ENCODE peak calls at places on chromosomes 12 and 14, in ten cellular contexts. Q is transverse colon; J is H7; X is sigmoid colon; M is effector memory CD4-positive, alpha-beta T cell; V is AG04450; N is cardiac muscle cell; C is heart right ventricle; T is tibial artery; W is adipocyte. Y is an unnamed sample.

GRCh38 chr12:124544311-124544970 is 23.0 kb downstream of the NCOR2 start:
- DNase-seq in X (no peak), V (no peak), J (peak; percentile 74), N (no peak), M (no peak), C (no peak), W (no peak), Q (no peak), T (no peak), Y (no peak)

GRCh38 chr14:51539571-51540037 is 112.1 kb upstream of the FRMD6 start:
- DNase-seq in X (no peak), M (no peak), J (peak; percentile 17), Q (no peak), C (no peak), W (peak; percentile 71), V (peak; percentile 68), N (no peak), T (no peak), Y (peak; percentile 99)

GRCh38 chr14:75223664-75224154 is 47.3 kb upstream of the TMED10 start:
- DNase-seq in T (peak; percentile 59), X (peak; percentile 68), M (no peak), C (peak; percentile 64), J (no peak), V (no peak), Q (peak; percentile 51), W (peak; percentile 62), N (peak; percentile 34), Y (no peak)

GRCh38 chr12:12720637-12721250 is 3.6 kb downstream of the CDKN1B start:
- DNase-seq in Q (no peak), W (no peak), X (no peak), T (no peak), N (no peak), M (no peak), J (no peak), C (no peak), V (no peak), Y (no peak)

GRCh38 chr14:46490150-46490769 is 161.3 kb downstream of the RPL10L start:
- DNase-seq in Q (no peak), M (no peak), J (peak; percentile 7), C (no peak), V (no peak), X (no peak), T (no peak), N (peak; percentile 5), W (no peak), Y (peak; percentile 95)

GRCh38 chr12:121930862-121931261 is 12.5 kb downstream of the CFAP251 start:
- DNase-seq in X (no peak), V (no peak), M (no peak), J (no peak), C (no peak), Q (no peak), W (no peak), N (no peak), T (no peak), Y (no peak)

GRCh38 chr12:72267974-72268373 is 4.2 kb upstream of the TRHDE start:
- DNase-seq in Q (no peak), X (no peak), T (no peak), V (no peak), C (no peak), M (no peak), W (peak; percentile 44), N (no peak), J (no peak), Y (no peak)

GRCh38 chr12:38411947-38412346 is 95.4 kb downstream of the ALG10B start:
- DNase-seq in M (no peak), T (no peak), C (no peak), J (no peak), Q (no peak), N (no peak), W (no peak), X (no peak), V (no peak), Y (no peak)

GRCh38 chr14:106631886-106632285 is 1105.5 kb downstream of the TMEM121 start:
- DNase-seq in N (no peak), J (no peak), W (no peak), V (no peak), C (no peak), M (no peak), X (no peak), Q (no peak), T (no peak), Y (no peak)

GRCh38 chr12:3193755-3194154 is 116.6 kb downstream of the TSPAN9 start:
- DNase-seq in Q (no peak), W (no peak), J (no peak), N (no peak), M (no peak), C (no peak), V (no peak), X (no peak), T (no peak), Y (no peak)
- H3K27me3 ChIP-seq in Q (peaks cover under 1% of the 10 kb centered on the region), W (peaks cover 27% of the 10 kb centered on the region), J (peaks cover 1% of the 10 kb centered on the region), N (peaks cover 5% of the 10 kb centered on the region), M (no peaks in the 10 kb centered on the region), C (no peaks in the 10 kb centered on the region), V (no peaks in the 10 kb centered on the region), X (no peaks in the 10 kb centered on the region), T (no peaks in the 10 kb centered on the region), Y (peaks cover under 1% of the 10 kb centered on the region)

GRCh38 chr12:108357834-108358579 is 18.9 kb upstream of the CMKLR1 start:
- DNase-seq in N (no peak), W (no peak), J (no peak), Q (no peak), C (no peak), V (no peak), T (no peak), M (no peak), X (no peak), Y (no peak)
- H3K27me3 ChIP-seq in N (no peaks in the 10 kb centered on the region), W (peaks cover 18% of the 10 kb centered on the region), J (no peaks in the 10 kb centered on the region), Q (no peaks in the 10 kb centered on the region), C (peaks cover 16% of the 10 kb centered on the region), V (no peaks in the 10 kb centered on the region), T (no peaks in the 10 kb centered on the region), M (no peaks in the 10 kb centered on the region), X (no peaks in the 10 kb centered on the region), Y (no peaks in the 10 kb centered on the region)

DNA sequence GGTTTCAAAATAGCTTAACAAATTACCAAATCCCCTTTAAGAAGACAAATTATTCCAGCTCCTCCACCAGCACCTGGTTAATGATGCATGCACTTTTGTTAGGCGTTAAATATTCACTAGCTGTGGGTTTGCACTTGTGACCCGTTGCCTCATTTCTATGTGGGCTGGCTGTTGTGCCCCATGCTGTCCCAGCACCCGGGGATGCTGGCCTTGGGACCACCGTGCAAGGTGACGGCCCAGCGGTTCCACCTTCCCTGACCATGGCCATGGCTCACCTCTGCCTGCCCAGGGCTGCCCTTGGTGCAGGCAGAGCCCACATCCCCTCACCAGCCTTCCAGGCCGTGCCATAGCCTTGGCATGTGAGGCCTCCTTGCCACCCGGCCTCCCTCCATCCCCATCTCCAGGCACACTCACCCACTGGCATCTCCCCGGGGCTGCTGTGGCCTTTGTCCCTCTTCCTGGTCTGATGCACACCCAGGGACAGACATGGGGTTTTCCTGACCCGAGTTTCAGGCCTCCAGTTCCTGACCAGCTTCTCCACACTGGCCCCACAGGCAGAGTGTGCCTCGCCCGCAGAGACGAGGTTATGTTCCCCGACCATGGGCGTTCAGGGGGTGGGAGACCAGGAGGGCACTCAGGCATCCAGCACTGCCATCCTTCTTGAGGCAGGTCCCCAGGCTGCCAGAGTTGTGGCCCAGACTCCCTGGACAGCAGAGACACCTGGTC is 20.4 kb upstream of the C14orf180 start:
- DNase-seq in C (no peak), J (no peak), N (no peak), M (no peak), X (no peak), V (no peak), Q (no peak), W (no peak), T (no peak), Y (no peak)
- H3K27me3 ChIP-seq in C (peaks cover 14% of the 10 kb centered on the region), J (no peaks in the 10 kb centered on the region), N (no peaks in the 10 kb centered on the region), M (no peaks in the 10 kb centered on the region), X (peaks cover 33% of the 10 kb centered on the region), V (peaks cover 1% of the 10 kb centered on the region), Q (peaks cover 17% of the 10 kb centered on the region), W (peaks cover 43% of the 10 kb centered on the region), T (peaks cover 84% of the 10 kb centered on the region), Y (peaks cover 2% of the 10 kb centered on the region)

GRCh38 chr12:96652870-96653269 is 163.5 kb downstream of the CFAP54 start:
- DNase-seq in X (no peak), T (no peak), N (no peak), C (no peak), V (no peak), Q (no peak), W (no peak), M (no peak), J (no peak), Y (no peak)

DNA sequence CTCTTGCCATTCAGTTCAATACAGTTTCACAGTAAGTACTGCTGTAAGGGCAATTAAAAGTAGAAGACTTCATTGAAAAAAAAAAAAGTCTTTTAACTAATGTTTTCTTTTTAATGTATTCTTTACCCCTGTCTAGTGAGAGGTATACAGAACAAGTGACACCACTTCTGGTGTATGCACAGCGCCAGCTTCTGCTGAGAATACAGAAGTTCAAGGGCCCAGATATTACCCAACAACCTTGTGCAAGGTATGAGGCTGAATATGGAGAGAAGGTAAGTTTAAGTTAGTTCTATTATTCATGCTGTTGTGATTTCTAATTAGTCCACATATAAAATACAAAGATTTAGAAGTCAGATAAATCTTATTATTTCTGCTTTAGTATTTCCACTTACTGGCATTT is 168.7 kb downstream of the CFAP54 start:
- DNase-seq in C (no peak), J (no peak), W (no peak), M (no peak), X (no peak), T (no peak), V (no peak), N (no peak), Q (no peak), Y (peak; percentile 5)
- H3K27me3 ChIP-seq in C (no peaks in the 10 kb centered on the region), J (no peaks in the 10 kb centered on the region), W (no peaks in the 10 kb centered on the region), M (no peaks in the 10 kb centered on the region), X (no peaks in the 10 kb centered on the region), T (no peaks in the 10 kb centered on the region), V (no peaks in the 10 kb centered on the region), N (peaks cover 3% of the 10 kb centered on the region), Q (no peaks in the 10 kb centered on the region), Y (no peaks in the 10 kb centered on the region)